ENCODE peak calls at places on chromosomes 4 and X, in five cellular contexts. E is stimulated activated CD8-positive, alpha-beta memory T cell treated with anti-CD3 and anti-CD28 coated beads, Interleukin-4, amount 100 ng/mL, for 24 hours; U is NCI-H1417; O is mammary epithelial cell; W is activated T-helper 1 cell treated with Interleukin-2 at 50 U/mL for 16 hours. M is an unnamed sample.
A peak's percentile ranks its signal among the peaks of the same experiment; 100 is the strongest.

GRCh38 chr4:106773106-106773905 is 262.8 kb downstream of the DKK2 start:
- DNase-seq in U (no peak), O (peak; percentile 53), W (no peak), E (no peak), M (no peak)

GRCh38 chr4:54659213-54660144 is 1.7 kb downstream of the KIT start:
- DNase-seq in O (no peak), E (no peak), U (peak; percentile 73), W (no peak), M (no peak)

GRCh38 chr4:57499786-57500185 is 389.6 kb upstream of the IGFBP7 start:
- DNase-seq in O (peak; percentile 4), U (no peak), E (no peak), W (no peak), M (no peak)

GRCh38 chr4:7890635-7891393 is 48.8 kb downstream of the AFAP1 start:
- DNase-seq in O (peak; percentile 80), U (peak; percentile 28), E (no peak), W (no peak), M (no peak)

GRCh38 chrX:153238361-153238760 is 59.3 kb downstream of the MAGEA1 start:
- DNase-seq in E (no peak), W (no peak), U (no peak), O (no peak), M (no peak)

GRCh38 chr4:10974371-10974770 is 289.8 kb upstream of the CLNK start:
- DNase-seq in E (no peak), O (no peak), W (no peak), U (no peak), M (no peak)

GRCh38 chr4:20046931-20047677 is 204.6 kb upstream of the SLIT2 start:
- DNase-seq in O (no peak), U (no peak), E (no peak), W (no peak), M (no peak)

GRCh38 chr4:100795581-100795980 is 277.8 kb upstream of the EMCN start:
- DNase-seq in W (no peak), U (no peak), O (no peak), E (no peak), M (no peak)

GRCh38 chrX:66872771-66873170 is 233.9 kb upstream of the EDA2R start:
- DNase-seq in U (no peak), O (no peak), W (no peak), E (no peak), M (no peak)

GRCh38 chr4:6767725-6768538 is 14.6 kb upstream of the KIAA0232 start:
- DNase-seq in U (no peak), W (no peak), O (no peak), E (no peak), M (no peak)

GRCh38 chrX:23333842-23334535 is 660 bp upstream of the PTCHD1 start:
- DNase-seq in O (no peak), E (no peak), W (no peak), U (peak; percentile 61), M (no peak)

GRCh38 chr4:107835409-107835808 is 10.7 kb downstream of the SGMS2 start:
- DNase-seq in E (no peak), U (no peak), O (no peak), W (no peak), M (no peak)

GRCh38 chr4:174929346-174929745 is 11.2 kb downstream of the ADAM29 start:
- DNase-seq in U (no peak), O (no peak), W (no peak), E (no peak), M (no peak)

GRCh38 chr4:154743683-154744340 is at the start of gene LRAT:
- DNase-seq in W (no peak), U (peak; percentile 91), E (no peak), O (peak; percentile 89), M (no peak)

GRCh38 chrX:4656419-4656818 is 943.0 kb upstream of the PRKX start:
- DNase-seq in E (no peak), W (no peak), U (no peak), O (peak; percentile 48), M (no peak)

GRCh38 chrX:132671229-132671641 is 182.4 kb upstream of the MBNL3 start:
- DNase-seq in U (no peak), W (no peak), O (no peak), E (no peak), M (no peak)

GRCh38 chr4:2688281-2688680 is 67.9 kb downstream of the TNIP2 start:
- DNase-seq in U (no peak), O (no peak), W (no peak), E (no peak), M (no peak)

GRCh38 chr4:44760142-44760898 is 34.0 kb upstream of the GNPDA2 start:
- DNase-seq in U (peak; percentile 77), W (no peak), O (peak; percentile 12), E (no peak), M (no peak)

M was measured in activated T-helper 9 cell treated with anti-CD3 and anti-CD28 coated beads, Interleukin-2, amount 50 U/mL, for 16 hours.